ENCODE peak calls at places on chromosomes 6 and 20, in five cellular contexts. S, V, I, O and A are unnamed samples.

GRCh38 chr6:73506246-73506645 is 14.6 kb downstream of the EEF1A1 start:
- DNase-seq in S (no peak), V (no peak), I (no peak), O (no peak), A (no peak)

GRCh38 chr20:51221791-51222408 is 199.0 kb upstream of the KCNG1 start:
- DNase-seq in S (peak; percentile 68), V (no peak), I (no peak), O (no peak), A (peak; percentile 24)

GRCh38 chr6:169638915-169639314 is 62.9 kb downstream of the WDR27 start:
- DNase-seq in S (no peak), V (no peak), I (no peak), O (no peak), A (no peak)

GRCh38 chr6:20141931-20142330 is 70.3 kb downstream of the MBOAT1 start:
- DNase-seq in S (no peak), V (no peak), I (no peak), O (no peak), A (no peak)

GRCh38 chr6:136921521-136921935 is 573 bp upstream of the SLC35D3 start:
- DNase-seq in S (no peak), V (no peak), I (no peak), O (no peak), A (no peak)

GRCh38 chr6:680666-681374 is 12.1 kb downstream of the EXOC2 start:
- DNase-seq in S (no peak), V (no peak), I (no peak), O (no peak), A (no peak)

GRCh38 chr6:168865-169455 is 123.3 kb upstream of the DUSP22 start:
- DNase-seq in S (peak; percentile 55), V (no peak), I (no peak), O (no peak), A (peak; percentile 37)

GRCh38 chr6:25186919-25187318 is 92.3 kb upstream of the CARMIL1 start:
- DNase-seq in S (no peak), V (no peak), I (no peak), O (no peak), A (no peak)

GRCh38 chr6:43943781-43944250 is 173.8 kb downstream of the VEGFA start:
- DNase-seq in S (no peak), V (no peak), I (no peak), O (no peak), A (no peak)

GRCh38 chr6:105884426-105884825 is 201.7 kb upstream of the PRDM1 start:
- DNase-seq in S (no peak), V (no peak), I (no peak), O (no peak), A (no peak)

GRCh38 chr6:156904176-156904967 is 127.2 kb downstream of the ARID1B start:
- DNase-seq in S (no peak), V (no peak), I (no peak), O (no peak), A (no peak)

GRCh38 chr6:64254558-64254957 is 619.0 kb downstream of the PHF3 start:
- DNase-seq in S (no peak), V (no peak), I (no peak), O (no peak), A (no peak)

GRCh38 chr6:35247642-35248231 is 11.8 kb upstream of the ZNF76 start:
- DNase-seq in S (no peak), V (no peak), I (no peak), O (no peak), A (no peak)

GRCh38 chr6:40295251-40295949 is 291.8 kb downstream of the LRFN2 start:
- DNase-seq in S (no peak), V (no peak), I (no peak), O (no peak), A (no peak)

GRCh38 chr6:24273471-24273870 is 84.4 kb downstream of the DCDC2 start:
- DNase-seq in S (peak; percentile 17), V (no peak), I (no peak), O (no peak), A (no peak)

GRCh38 chr6:815348-815738 is 122.4 kb upstream of the EXOC2 start:
- DNase-seq in S (no peak), V (no peak), I (no peak), O (no peak), A (no peak)

GRCh38 chr6:170294813-170295518 is 4.1 kb upstream of the DLL1 start:
- DNase-seq in S (no peak), V (no peak), I (no peak), O (no peak), A (no peak)

GRCh38 chr6:70135783-70136182 is 167.1 kb downstream of the COL9A1 start:
- DNase-seq in S (no peak), V (no peak), I (no peak), O (no peak), A (no peak)

GRCh38 chr6:21935561-21936028 is 342.0 kb downstream of the SOX4 start:
- DNase-seq in S (peak; percentile 69), V (no peak), I (no peak), O (no peak), A (no peak)

GRCh38 chr6:50145125-50145524 is 95.4 kb upstream of the DEFB112 start:
- DNase-seq in S (peak; percentile 15), V (no peak), I (no peak), O (no peak), A (no peak)

GRCh38 chr6:108653864-108654402 is 93.2 kb downstream of the FOXO3 start:
- DNase-seq in S (peak; percentile 37), V (no peak), I (no peak), O (peak; percentile 75), A (no peak)

GRCh38 chr20:47379433-47380150 is 23.1 kb upstream of the ZMYND8 start:
- DNase-seq in S (peak; percentile 97), V (no peak), I (no peak), O (no peak), A (peak; percentile 73)

GRCh38 chr6:42243046-42243445 is 25.4 kb upstream of the MRPS10 start:
- DNase-seq in S (no peak), V (no peak), I (no peak), O (no peak), A (no peak)

GRCh38 chr6:5466459-5466858 is 205.1 kb downstream of the FARS2 start:
- DNase-seq in S (peak; percentile 88), V (no peak), I (no peak), O (no peak), A (peak; percentile 30)

GRCh38 chr6:119445666-119446622 is 96.4 kb upstream of the MAN1A1 start:
- DNase-seq in S (peak; percentile 68), V (no peak), I (no peak), O (no peak), A (no peak)

GRCh38 chr6:6861346-6861745 is 246.4 kb upstream of the RREB1 start:
- DNase-seq in S (no peak), V (no peak), I (no peak), O (no peak), A (no peak)

GRCh38 chr6:151141685-151142084 is 98.1 kb upstream of the AKAP12 start:
- DNase-seq in S (no peak), V (no peak), I (no peak), O (peak; percentile 37), A (no peak)

GRCh38 chr6:15391500-15391899 is 145.6 kb downstream of the JARID2 start:
- DNase-seq in S (no peak), V (no peak), I (no peak), O (no peak), A (no peak)

GRCh38 chr20:3374296-3374695 is 33.2 kb downstream of the DNAAF9 start:
- DNase-seq in S (no peak), V (no peak), I (no peak), O (no peak), A (no peak)

GRCh38 chr6:54717849-54718455 is 128.6 kb upstream of the FAM83B start:
- DNase-seq in S (peak; percentile 37), V (no peak), I (no peak), O (no peak), A (peak; percentile 5)

GRCh38 chr20:24149881-24150307 is 161.3 kb upstream of the GGTLC1 start:
- DNase-seq in S (no peak), V (no peak), I (no peak), O (no peak), A (peak; percentile 19)

DNA sequence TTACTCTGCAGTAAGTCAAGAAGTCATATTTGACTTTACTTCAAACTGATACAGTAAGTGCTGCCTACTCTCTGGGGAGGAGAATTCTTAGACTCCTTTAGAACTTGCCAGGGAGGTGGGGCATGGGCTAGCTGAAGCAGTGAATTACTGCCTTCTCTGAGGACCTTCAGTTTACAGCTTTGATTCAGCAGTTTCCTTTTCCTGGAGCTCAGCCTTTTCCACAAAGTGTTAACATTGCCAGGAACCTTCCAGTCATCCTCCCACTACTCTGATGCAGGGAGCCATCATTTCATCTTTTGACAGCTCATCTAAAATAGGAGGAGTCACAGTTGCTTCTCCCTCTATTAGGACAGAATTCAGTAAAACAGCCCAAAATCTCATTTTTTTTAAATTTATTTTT is 42.7 kb upstream of the PLCG1 start:
- DNase-seq in S (peak; percentile 61), V (no peak), I (no peak), O (no peak), A (no peak)
- TF ChIP-seq POLR2A in S (no peak), V (no peak), I (no peak), O (no peak), A (no peak)

GRCh38 chr20:16528078-16528477 is 45.2 kb downstream of the KIF16B start:
- DNase-seq in S (peak; percentile 96), V (no peak), I (no peak), O (peak; percentile 76), A (peak; percentile 65)
- TF ChIP-seq POLR2A in S (no peak), V (no peak), I (no peak), O (no peak), A (no peak)

DNA sequence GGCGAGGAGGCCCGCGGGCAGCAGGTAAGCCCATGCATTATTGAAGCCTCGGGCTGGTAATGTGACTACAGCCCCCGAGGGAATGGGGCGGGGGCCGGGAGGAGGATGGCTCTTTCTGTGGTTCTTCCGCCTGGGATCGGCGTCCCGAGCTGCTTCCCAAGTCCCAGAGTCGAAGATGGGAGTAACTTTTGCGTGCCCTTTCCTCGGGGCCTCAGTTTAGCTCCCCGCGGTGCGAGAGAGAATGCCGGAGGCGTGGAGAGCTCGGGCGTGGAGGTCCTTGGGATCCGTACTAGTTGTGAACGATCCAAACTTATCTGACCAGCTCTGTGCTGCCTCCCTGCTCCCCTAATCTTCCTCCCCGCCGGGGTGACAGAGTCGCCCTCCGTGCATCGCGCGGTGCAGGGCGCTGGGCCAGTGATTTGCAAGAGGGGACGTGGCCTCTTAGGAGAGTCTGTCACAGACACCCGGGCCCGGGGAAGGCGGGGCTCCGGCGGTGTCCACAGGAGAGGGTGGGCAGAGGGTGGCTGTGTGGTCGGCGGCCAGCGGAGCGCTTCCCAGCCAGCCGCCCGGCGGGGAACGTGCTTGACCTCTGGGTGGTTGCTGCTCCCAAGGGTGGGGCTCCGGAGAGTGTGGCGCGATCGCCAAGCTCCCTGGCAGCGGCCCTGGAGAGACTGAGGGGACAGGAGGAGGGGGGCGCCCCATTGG is 815 bp downstream of the UTRN start:
- DNase-seq in S (peak; percentile 30), V (peak; percentile 92), I (no peak), O (peak; percentile 63), A (peak; percentile 14)
- TF ChIP-seq POLR2A in S (no peak), V (no peak), I (no peak), O (no peak), A (peak; percentile 53)

GRCh38 chr20:35738410-35739179 is 3.5 kb downstream of the RBM39 start:
- DNase-seq in S (no peak), V (no peak), I (no peak), O (no peak), A (no peak)

GRCh38 chr20:35741892-35742740 is at the start of gene RBM39:
- DNase-seq in S (peak; percentile 100), V (peak; percentile 99), I (peak; percentile 99), O (peak; percentile 100), A (peak; percentile 87)

GRCh38 chr20:35742741-35743523 is 872 bp upstream of the RBM39 start:
- DNase-seq in S (no peak), V (no peak), I (no peak), O (no peak), A (no peak)

GRCh38 chr20:35737865-35738333 is 4.2 kb downstream of the RBM39 start:
- DNase-seq in S (no peak), V (no peak), I (no peak), O (no peak), A (no peak)

GRCh38 chr20:35739294-35740163 is 2.5 kb downstream of the RBM39 start:
- DNase-seq in S (peak; percentile 50), V (no peak), I (no peak), O (no peak), A (no peak)
- TF ChIP-seq POLR2A in S (no peak), V (no peak), I (no peak), O (no peak), A (no peak)